ENCODE peak calls at places on chromosomes 5 and 9, in eight cellular contexts. Q is GM12878, U is HepG2, H is endothelial cell of umbilical vein, L is K562, B is HCT116, I is SK-N-SH, K is H1. J is an unnamed sample.
A peak's percentile ranks its signal among the peaks of the same experiment; 100 is the strongest.

GRCh38 chr9:17462869-17463464 is 115.9 kb upstream of the SH3GL2 start:
- DNase-seq in U (peak; percentile 31), Q (no peak), B (no peak), I (peak; percentile 24), K (no peak), H (peak; percentile 68), L (peak; percentile 9), J (peak; percentile 55)

GRCh38 chr9:83106272-83106671 is 43.3 kb upstream of the RASEF start:
- DNase-seq in I (no peak), Q (no peak), K (no peak), B (no peak), U (no peak), L (no peak), H (no peak), J (no peak)

GRCh38 chr5:68778467-68778866 is 315.3 kb upstream of the SLC30A5 start:
- DNase-seq in B (no peak), K (no peak), L (no peak), Q (no peak), H (no peak), I (no peak), U (no peak), J (no peak)

GRCh38 chr5:134911285-134912215 is 6.6 kb downstream of the PCBD2 start:
- DNase-seq in U (no peak), L (no peak), K (no peak), B (no peak), I (no peak), Q (no peak), H (no peak), J (no peak)

GRCh38 chr5:14842117-14842516 is 29.5 kb downstream of the ANKH start:
- DNase-seq in Q (no peak), U (peak; percentile 81), H (no peak), I (no peak), L (no peak), K (no peak), B (no peak), J (no peak)

GRCh38 chr5:133460172-133460758 is 152.1 kb downstream of the FSTL4 start:
- DNase-seq in L (peak; percentile 79), B (peak; percentile 19), Q (no peak), K (peak; percentile 31), H (no peak), U (no peak), I (peak; percentile 55), J (no peak)

GRCh38 chr5:12848709-12849108 is 944.5 kb upstream of the CTNND2 start:
- DNase-seq in L (no peak), K (no peak), H (no peak), Q (no peak), U (no peak), I (no peak), B (no peak), J (no peak)

GRCh38 chr9:134365791-134366222 is 39.6 kb downstream of the RXRA start:
- DNase-seq in H (no peak), K (no peak), Q (no peak), B (no peak), I (peak; percentile 85), L (peak; percentile 67), U (no peak), J (no peak)

GRCh38 chr5:83473344-83474169 is 2.0 kb downstream of the VCAN start:
- DNase-seq in L (peak; percentile 64), I (peak; percentile 85), U (no peak), H (peak; percentile 87), Q (peak; percentile 24), K (peak; percentile 100), B (peak; percentile 86), J (peak; percentile 75)

GRCh38 chr5:1878050-1878849 is 4.5 kb downstream of the IRX4 start:
- DNase-seq in B (no peak), H (no peak), I (no peak), L (no peak), U (no peak), Q (no peak), K (no peak), J (no peak)

GRCh38 chr5:38574009-38574408 is 17.6 kb upstream of the LIFR start:
- DNase-seq in H (no peak), I (no peak), L (no peak), B (no peak), U (no peak), K (no peak), Q (no peak), J (no peak)

GRCh38 chr5:38579105-38579504 is 22.7 kb upstream of the LIFR start:
- DNase-seq in I (no peak), K (no peak), H (no peak), L (no peak), B (no peak), U (no peak), Q (no peak), J (no peak)

GRCh38 chr5:38576971-38577684 is 20.7 kb upstream of the LIFR start:
- DNase-seq in K (no peak), U (no peak), L (no peak), H (no peak), B (no peak), Q (no peak), I (no peak), J (no peak)

GRCh38 chr5:38576442-38576841 is 20.0 kb upstream of the LIFR start:
- DNase-seq in B (no peak), K (no peak), L (no peak), I (no peak), U (no peak), H (no peak), Q (no peak), J (no peak)
- TF ChIP-seq POLR2AphosphoS5 in B (no peak), K (no peak), L (no peak), I (no peak), U (no peak), H (no peak), Q (no peak), J (no peak)

GRCh38 chr5:138491284-138491648 is 26.0 kb downstream of the EGR1 start:
- DNase-seq in Q (no peak), U (no peak), B (no peak), K (no peak), I (no peak), H (peak; percentile 0), L (no peak), J (no peak)
- H3K9ac ChIP-seq in Q (no peak overlapping the region), U (peak overlapping the region; percentile 59), B (peak overlapping the region; percentile 64), K (peak overlapping the region; percentile 36), I (no peak overlapping the region), H (peak overlapping the region; percentile 29), L (peak overlapping the region; percentile 87), J (peak overlapping the region; percentile 82)

DNA sequence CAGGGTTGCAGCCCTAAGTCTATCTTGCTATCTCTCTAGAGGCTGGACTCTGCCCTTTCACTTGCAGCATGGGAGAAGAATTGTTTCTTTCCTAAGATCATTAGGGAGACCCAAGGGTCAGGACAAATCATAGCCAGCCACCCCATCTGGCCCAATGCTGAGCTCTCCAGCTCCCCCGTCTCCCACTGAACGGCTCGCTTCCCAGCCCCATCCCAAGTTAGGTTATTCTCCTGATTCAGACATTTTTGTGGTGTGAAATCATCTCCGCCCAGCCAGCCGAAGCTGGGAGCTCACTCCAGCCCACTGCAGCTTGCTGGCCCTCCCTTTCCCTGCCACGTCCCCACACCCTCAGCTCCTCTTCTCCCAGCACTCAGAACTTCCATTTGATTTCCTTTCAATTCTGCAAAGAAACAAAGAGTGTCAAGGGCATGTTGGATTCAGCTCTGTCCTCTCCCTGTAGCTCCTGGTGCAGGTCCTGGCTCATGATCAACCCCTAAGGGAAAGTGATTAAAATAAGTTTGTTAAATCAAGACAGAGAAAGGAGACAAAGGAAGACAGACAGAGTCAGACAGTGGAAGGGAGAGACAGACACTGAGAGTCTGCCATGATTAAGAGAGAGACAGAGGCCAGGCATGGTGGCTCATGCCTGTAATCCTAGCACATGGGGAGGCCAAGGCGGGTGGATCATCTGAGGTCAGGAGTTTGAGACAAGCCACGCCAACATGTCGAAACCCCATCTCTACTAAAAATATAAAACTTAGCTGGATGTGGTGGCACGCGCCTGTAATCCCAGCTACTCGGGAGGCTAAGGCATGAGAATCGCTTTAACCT is 12.6 kb upstream of the SPARC start:
- DNase-seq in B (no peak), U (peak; percentile 52), H (peak; percentile 94), K (no peak), I (no peak), Q (no peak), L (no peak), J (no peak)
- TF ChIP-seq POLR2AphosphoS5 in B (no peak), U (no peak), H (peak; percentile 38), K (no peak), I (peak; percentile 75), Q (no peak), L (no peak), J (no peak)

GRCh38 chr5:115460476-115460875 is 84.1 kb downstream of the FEM1C start:
- DNase-seq in U (no peak), I (no peak), B (peak; percentile 87), Q (peak; percentile 40), K (no peak), L (no peak), H (peak; percentile 91), J (no peak)
- H3K9ac ChIP-seq in U (no peak overlapping the region), I (peak overlapping the region; percentile 73), B (peak overlapping the region; percentile 50), Q (no peak overlapping the region), K (no peak overlapping the region), L (no peak overlapping the region), H (no peak overlapping the region), J (no peak overlapping the region)

GRCh38 chr9:115213777-115214428 is 95.9 kb upstream of the TNC start:
- DNase-seq in H (no peak), Q (no peak), B (no peak), U (no peak), I (peak; percentile 10), L (no peak), K (no peak), J (no peak)

GRCh38 chr9:115209601-115210306 is 91.8 kb upstream of the TNC start:
- DNase-seq in B (no peak), H (no peak), I (no peak), K (no peak), Q (peak; percentile 56), U (no peak), L (no peak), J (no peak)

GRCh38 chr9:115210699-115211098 is 92.7 kb upstream of the TNC start:
- DNase-seq in L (no peak), Q (no peak), K (no peak), H (no peak), B (no peak), U (no peak), I (no peak), J (no peak)

GRCh38 chr9:115211413-115212204 is 93.7 kb upstream of the TNC start:
- DNase-seq in B (no peak), U (no peak), L (no peak), I (no peak), Q (peak; percentile 68), K (no peak), H (no peak), J (no peak)

DNA sequence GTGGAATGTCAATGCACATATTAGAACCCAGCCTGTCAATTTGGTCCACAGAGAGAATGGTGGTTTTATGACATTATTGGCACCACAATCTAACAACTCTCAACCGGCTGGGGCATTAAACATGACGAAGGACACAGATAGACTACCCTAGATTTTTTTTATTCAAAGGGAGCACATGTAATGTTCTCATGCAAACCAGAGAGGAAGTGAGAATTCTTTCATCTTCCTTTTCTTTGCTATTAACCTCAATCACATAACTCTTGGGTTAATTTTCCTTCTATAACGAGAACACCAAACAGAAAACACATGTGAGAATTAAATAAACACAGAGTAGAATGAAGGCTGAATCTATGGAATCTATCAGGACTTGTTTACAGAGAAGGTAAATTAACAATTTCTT is 94.9 kb upstream of the TNC start:
- DNase-seq in B (no peak), H (no peak), U (no peak), L (no peak), K (no peak), I (no peak), Q (no peak), J (no peak)
- TF ChIP-seq POLR2AphosphoS5 in B (no peak), H (no peak), U (no peak), L (no peak), K (no peak), I (no peak), Q (no peak), J (no peak)

GRCh38 chr9:88024896-88025295 is 50.6 kb upstream of the CDK20 start:
- DNase-seq in U (no peak), L (no peak), K (no peak), I (no peak), Q (no peak), H (no peak), B (no peak), J (no peak)
- H3K9ac ChIP-seq in U (no peak overlapping the region), L (no peak overlapping the region), K (no peak overlapping the region), I (no peak overlapping the region), Q (no peak overlapping the region), H (no peak overlapping the region), B (no peak overlapping the region), J (no peak overlapping the region)

J was measured in SK-N-MC.